ENCODE peak calls at places on chromosomes 4 and X, in four cellular contexts. C is mesothelial cell of epicardium, R is cardiac septum, I is HFF-Myc. F is an unnamed sample.

GRCh38 chr4:88158360-88159136 is at the start of gene ABCG2:
- DNase-seq in R (no peak), C (peak), I (peak), F (peak)

GRCh38 chr4:147590249-147590920 is 26.8 kb upstream of the TMEM184C start:
- DNase-seq in C (peak), R (no peak), I (peak), F (peak)

GRCh38 chr4:84433603-84434232 is 65.4 kb downstream of the NKX6-1 start:
- DNase-seq in R (no peak), C (no peak), I (no peak), F (no peak)

GRCh38 chrX:18676050-18676449 is 4.1 kb upstream of the RS1 start:
- DNase-seq in I (no peak), C (no peak), R (no peak), F (no peak)

GRCh38 chr4:141643557-141643956 is 7.2 kb downstream of the IL15 start:
- DNase-seq in C (no peak), I (no peak), R (no peak), F (no peak)

GRCh38 chr4:117549624-117550023 is 464.2 kb upstream of the TRAM1L1 start:
- DNase-seq in C (no peak), R (no peak), I (no peak), F (no peak)

GRCh38 chrX:150649096-150649870 is 43.9 kb upstream of the MTMR1 start:
- DNase-seq in R (no peak), I (no peak), C (no peak), F (no peak)

GRCh38 chrX:69361286-69361926 is 142.7 kb upstream of the NALF2 start:
- DNase-seq in R (no peak), I (no peak), C (no peak), F (no peak)

GRCh38 chr4:151957163-151957562 is 196.4 kb upstream of the GATB start:
- DNase-seq in I (no peak), C (peak), R (no peak), F (peak)

GRCh38 chr4:1573830-1574459 is 110.2 kb downstream of the FAM53A start:
- DNase-seq in R (no peak), C (no peak), I (no peak), F (no peak)

GRCh38 chr4:123892368-123892961 is 495.9 kb downstream of the SPRY1 start:
- DNase-seq in R (no peak), I (no peak), C (no peak), F (no peak)

GRCh38 chrX:40105791-40106676 is 8.3 kb upstream of the BCOR start:
- DNase-seq in C (peak), R (peak), I (no peak), F (peak)

GRCh38 chrX:30751497-30751896 is 98.3 kb downstream of the GK start:
- DNase-seq in C (no peak), I (no peak), R (no peak), F (no peak)

GRCh38 chr4:11323771-11324170 is 104.9 kb downstream of the HS3ST1 start:
- DNase-seq in C (no peak), R (no peak), I (no peak), F (no peak)